ENCODE peak calls at places on chromosome 5, in four cellular contexts. One of them, this sample, is unnamed.
A peak's percentile ranks its signal among the peaks of the same experiment; 100 is the strongest.

GRCh38 chr5:151799407-151799806 is 27.7 kb downstream of the G3BP1 start:
- DNase-seq in uterus: no peak
- DNase-seq in sigmoid colon: no peak
- DNase-seq in left ventricle myocardium inferior: no peak
- DNase-seq in this sample: peak; percentile 39

GRCh38 chr5:458547-459353 is 15.8 kb downstream of the EXOC3 start:
- DNase-seq in left ventricle myocardium inferior: peak; percentile 7
- DNase-seq in uterus: peak; percentile 9
- DNase-seq in sigmoid colon: peak; percentile 57
- DNase-seq in this sample: no peak

GRCh38 chr5:122078116-122078865 is at the start of gene LOX:
- DNase-seq in uterus: peak; percentile 85
- DNase-seq in left ventricle myocardium inferior: peak; percentile 71
- DNase-seq in sigmoid colon: peak; percentile 95
- DNase-seq in this sample: peak; percentile 74

GRCh38 chr5:130166839-130167490 is 262.7 kb downstream of the CHSY3 start:
- DNase-seq in sigmoid colon: no peak
- DNase-seq in uterus: no peak
- DNase-seq in left ventricle myocardium inferior: no peak
- DNase-seq in this sample: no peak

GRCh38 chr5:80064124-80064523 is 29.0 kb downstream of the THBS4 start:
- DNase-seq in sigmoid colon: no peak
- DNase-seq in uterus: no peak
- DNase-seq in left ventricle myocardium inferior: no peak
- DNase-seq in this sample: no peak

GRCh38 chr5:14424011-14424685 is 157.4 kb upstream of the OTULINL start:
- DNase-seq in uterus: no peak
- DNase-seq in sigmoid colon: no peak
- DNase-seq in left ventricle myocardium inferior: no peak
- DNase-seq in this sample: no peak

GRCh38 chr5:90932052-90932699 is 373.6 kb downstream of the ADGRV1 start:
- DNase-seq in uterus: peak; percentile 55
- DNase-seq in left ventricle myocardium inferior: no peak
- DNase-seq in sigmoid colon: peak; percentile 75
- DNase-seq in this sample: peak; percentile 72

GRCh38 chr5:151222769-151223446 is 984 bp downstream of the CCDC69 start:
- DNase-seq in sigmoid colon: peak; percentile 88
- DNase-seq in uterus: peak; percentile 57
- DNase-seq in left ventricle myocardium inferior: peak; percentile 47
- DNase-seq in this sample: peak; percentile 54

GRCh38 chr5:1112596-1113331 is 901 bp upstream of the SLC12A7 start:
- DNase-seq in sigmoid colon: no peak
- DNase-seq in left ventricle myocardium inferior: no peak
- DNase-seq in uterus: no peak
- DNase-seq in this sample: peak; percentile 62

GRCh38 chr5:62778327-62779009 is 199.8 kb downstream of the LRRC70 start:
- DNase-seq in sigmoid colon: no peak
- DNase-seq in uterus: no peak
- DNase-seq in left ventricle myocardium inferior: no peak
- DNase-seq in this sample: no peak

GRCh38 chr5:65961644-65962043 is 35.3 kb downstream of the ERBIN start:
- DNase-seq in uterus: no peak
- DNase-seq in left ventricle myocardium inferior: no peak
- DNase-seq in sigmoid colon: no peak
- DNase-seq in this sample: no peak

GRCh38 chr5:56190500-56190899 is 42.6 kb downstream of the ANKRD55 start:
- DNase-seq in sigmoid colon: peak; percentile 70
- DNase-seq in uterus: peak; percentile 38
- DNase-seq in left ventricle myocardium inferior: peak; percentile 28
- DNase-seq in this sample: no peak

GRCh38 chr5:135324897-135325650 is 74.0 kb downstream of the MACROH2A1 start:
- DNase-seq in left ventricle myocardium inferior: no peak
- DNase-seq in uterus: no peak
- DNase-seq in sigmoid colon: no peak
- DNase-seq in this sample: no peak

GRCh38 chr5:139849942-139850341 is 54.3 kb downstream of the PSD2 start:
- DNase-seq in left ventricle myocardium inferior: no peak
- DNase-seq in uterus: no peak
- DNase-seq in sigmoid colon: peak; percentile 46
- DNase-seq in this sample: no peak

GRCh38 chr5:43523662-43524072 is 8.7 kb upstream of the C5orf34 start:
- DNase-seq in sigmoid colon: no peak
- DNase-seq in uterus: no peak
- DNase-seq in left ventricle myocardium inferior: no peak
- DNase-seq in this sample: no peak

GRCh38 chr5:140295414-140295813 is 7.5 kb downstream of the PFDN1 start:
- DNase-seq in left ventricle myocardium inferior: no peak
- DNase-seq in uterus: peak; percentile 71
- DNase-seq in sigmoid colon: peak; percentile 77
- DNase-seq in this sample: peak; percentile 77

GRCh38 chr5:470961-471749 is 28.2 kb downstream of the EXOC3 start:
- DNase-seq in uterus: no peak
- DNase-seq in left ventricle myocardium inferior: peak; percentile 11
- DNase-seq in sigmoid colon: peak; percentile 63
- DNase-seq in this sample: no peak

GRCh38 chr5:151600069-151600665 is 9.0 kb upstream of the FAT2 start:
- DNase-seq in left ventricle myocardium inferior: no peak
- DNase-seq in sigmoid colon: no peak
- DNase-seq in uterus: no peak
- DNase-seq in this sample: no peak

GRCh38 chr5:74394924-74395880 is 245.3 kb downstream of the ENC1 start:
- DNase-seq in uterus: no peak
- DNase-seq in left ventricle myocardium inferior: no peak
- DNase-seq in sigmoid colon: no peak
- DNase-seq in this sample: no peak

GRCh38 chr5:6362846-6363245 is 15.5 kb downstream of the MED10 start:
- DNase-seq in left ventricle myocardium inferior: no peak
- DNase-seq in uterus: no peak
- DNase-seq in sigmoid colon: no peak
- DNase-seq in this sample: no peak
- H3K4me1 ChIP-seq in left ventricle myocardium inferior: no peaks in the 10 kb centered on the region
- H3K4me1 ChIP-seq in uterus: no peaks in the 10 kb centered on the region
- H3K4me1 ChIP-seq in sigmoid colon: no peaks in the 10 kb centered on the region
- H3K4me1 ChIP-seq in this sample: no peaks in the 10 kb centered on the region

GRCh38 chr5:53479045-53479655 is 1.3 kb upstream of the FST start:
- DNase-seq in uterus: no peak
- DNase-seq in sigmoid colon: no peak
- DNase-seq in left ventricle myocardium inferior: no peak
- DNase-seq in this sample: no peak
- H3K27ac ChIP-seq in uterus: peak overlapping the region; percentile 74
- H3K27ac ChIP-seq in sigmoid colon: peak overlapping the region; percentile 77
- H3K27ac ChIP-seq in left ventricle myocardium inferior: peak overlapping the region; percentile 83
- H3K27ac ChIP-seq in this sample: no peak overlapping the region

DNA sequence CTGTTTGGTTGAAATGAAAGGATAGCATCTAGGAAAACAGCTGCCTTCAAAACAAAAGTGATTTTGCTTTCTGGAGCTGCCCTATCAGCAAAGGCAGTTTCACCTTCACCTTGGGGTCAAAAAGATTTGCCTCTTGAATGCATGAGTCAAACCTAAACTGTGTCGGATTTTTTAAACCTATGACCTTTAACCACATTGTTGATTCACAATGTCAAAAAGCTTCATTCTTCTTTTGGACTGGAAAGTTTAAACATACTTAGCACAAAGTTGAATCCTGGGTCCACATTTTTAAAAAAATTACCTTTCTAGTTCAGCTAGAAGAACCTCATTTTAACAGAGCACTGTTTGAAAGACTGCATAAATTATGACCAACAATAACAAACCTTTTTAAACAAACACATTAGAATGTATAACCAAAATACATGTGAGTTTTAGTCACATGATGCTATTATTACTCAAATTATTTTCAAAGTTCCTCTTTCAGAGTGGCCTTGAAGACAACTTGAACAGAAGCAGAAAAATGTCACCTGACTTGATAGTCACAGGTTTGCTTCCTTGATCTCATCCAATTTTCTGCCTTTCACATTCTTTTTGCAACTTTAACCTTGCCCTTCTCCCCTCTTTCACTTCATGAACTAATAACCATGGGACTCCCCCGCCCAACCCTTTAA is 109.7 kb upstream of the LHFPL2 start:
- DNase-seq in uterus: no peak
- DNase-seq in sigmoid colon: no peak
- DNase-seq in left ventricle myocardium inferior: no peak
- DNase-seq in this sample: no peak
- H3K4me1 ChIP-seq in uterus: no peaks in the 10 kb centered on the region
- H3K4me1 ChIP-seq in sigmoid colon: peaks cover 22% of the 10 kb centered on the region
- H3K4me1 ChIP-seq in left ventricle myocardium inferior: no peaks in the 10 kb centered on the region
- H3K4me1 ChIP-seq in this sample: no peaks in the 10 kb centered on the region

GRCh38 chr5:142325677-142326479 is 1.1 kb upstream of the SPRY4 start:
- DNase-seq in left ventricle myocardium inferior: peak; percentile 72
- DNase-seq in uterus: no peak
- DNase-seq in sigmoid colon: peak; percentile 76
- DNase-seq in this sample: peak; percentile 41
- H3K27ac ChIP-seq in left ventricle myocardium inferior: peak overlapping the region; percentile 98
- H3K27ac ChIP-seq in uterus: peak overlapping the region; percentile 47
- H3K27ac ChIP-seq in sigmoid colon: peak overlapping the region; percentile 96
- H3K27ac ChIP-seq in this sample: no peak overlapping the region